ENCODE peak calls at places on chromosomes 2 and 18, in five cellular contexts. V is endodermal cell, S is fibroblast of lung, G is colonic mucosa, D is OCI-LY7. C is an unnamed sample.

GRCh38 chr2:43486604-43487003 is 109.2 kb downstream of the THADA start:
- DNase-seq in D (no peak), G (no peak), V (no peak), S (peak; percentile 73), C (no peak)

GRCh38 chr2:88099798-88100488 is 27.9 kb downstream of the FABP1 start:
- DNase-seq in G (no peak), S (peak; percentile 39), V (peak; percentile 97), D (no peak), C (no peak)

GRCh38 chr2:100309973-100310719 is 12.2 kb downstream of the LONRF2 start:
- DNase-seq in V (no peak), D (no peak), G (no peak), S (no peak), C (no peak)

GRCh38 chr2:219163156-219163555 is 2.5 kb upstream of the NHEJ1 start:
- DNase-seq in G (no peak), D (no peak), S (no peak), V (no peak), C (no peak)

GRCh38 chr18:52130621-52131020 is 209.4 kb upstream of the DCC start:
- DNase-seq in G (no peak), V (no peak), D (no peak), S (no peak), C (no peak)

GRCh38 chr2:55771612-55772011 is 78.0 kb upstream of the PNPT1 start:
- DNase-seq in D (no peak), G (no peak), S (peak; percentile 75), V (no peak), C (no peak)

GRCh38 chr2:15554525-15555218 is 6.5 kb downstream of the NBAS start:
- DNase-seq in S (peak; percentile 83), G (no peak), D (no peak), V (no peak), C (no peak)

GRCh38 chr2:191202881-191203397 is 42.3 kb upstream of the MYO1B start:
- DNase-seq in V (no peak), S (peak; percentile 40), G (no peak), D (no peak), C (peak; percentile 49)

GRCh38 chr2:132449868-132450267 is 33.3 kb downstream of the GPR39 start:
- DNase-seq in V (no peak), D (no peak), G (no peak), S (no peak), C (no peak)

GRCh38 chr2:6915399-6915798 is 1.8 kb upstream of the RNF144A start:
- DNase-seq in D (no peak), S (no peak), G (no peak), V (no peak), C (no peak)

DNA sequence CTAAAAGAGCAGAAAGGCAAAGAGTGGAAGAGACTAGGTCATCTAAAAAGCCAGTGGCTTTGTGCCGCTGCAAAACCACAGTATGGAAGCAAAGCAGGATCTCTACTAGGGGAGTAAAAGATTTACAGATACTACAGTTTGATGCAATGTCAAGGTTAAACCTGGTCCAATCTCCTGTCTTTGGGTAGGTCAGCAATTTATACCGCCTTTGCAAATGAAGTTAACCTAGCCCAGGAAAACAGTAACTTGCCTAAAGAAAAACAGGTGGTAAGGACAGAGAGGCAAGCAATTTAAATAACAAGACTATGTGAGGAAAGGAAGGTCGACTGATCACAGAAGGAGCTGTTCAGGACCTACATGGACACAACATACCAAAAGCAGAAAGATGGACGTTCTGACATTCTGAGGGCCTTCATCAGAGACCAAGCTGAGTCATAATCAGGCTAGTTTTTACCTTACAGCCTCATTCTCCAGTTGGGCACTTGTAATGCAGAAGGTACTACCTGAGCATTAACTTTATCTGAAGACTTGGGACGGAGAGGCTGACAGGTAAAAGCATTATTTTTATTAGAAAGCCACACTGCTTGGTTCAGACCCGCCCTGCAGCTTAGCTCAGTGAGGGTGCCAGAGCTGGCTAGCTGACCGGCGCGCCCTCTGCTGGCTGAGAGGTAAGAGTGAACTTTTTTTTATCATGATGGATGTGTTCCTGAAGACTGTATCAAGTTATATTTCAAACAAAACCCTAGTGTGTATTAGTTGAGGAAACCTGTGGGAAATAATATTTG is 15.9 kb downstream of the CDKL4 start:
- DNase-seq in D (peak; percentile 69), G (peak; percentile 73), S (peak; percentile 76), V (peak; percentile 92), C (no peak)
- H3K4me3 ChIP-seq in D (peak overlapping the region; percentile 33), G (no peak overlapping the region), S (peak overlapping the region; percentile 45), V (peak overlapping the region; percentile 11), C (no peak overlapping the region)

GRCh38 chr2:54103454-54104314 is 11.7 kb upstream of the ACYP2 start:
- DNase-seq in G (peak; percentile 56), S (peak; percentile 62), D (peak; percentile 93), V (peak; percentile 84), C (no peak)
- TF ChIP-seq CTCF in G (no peak), S (no peak), D (peak; percentile 58), V (peak; percentile 43), C (no peak)

DNA sequence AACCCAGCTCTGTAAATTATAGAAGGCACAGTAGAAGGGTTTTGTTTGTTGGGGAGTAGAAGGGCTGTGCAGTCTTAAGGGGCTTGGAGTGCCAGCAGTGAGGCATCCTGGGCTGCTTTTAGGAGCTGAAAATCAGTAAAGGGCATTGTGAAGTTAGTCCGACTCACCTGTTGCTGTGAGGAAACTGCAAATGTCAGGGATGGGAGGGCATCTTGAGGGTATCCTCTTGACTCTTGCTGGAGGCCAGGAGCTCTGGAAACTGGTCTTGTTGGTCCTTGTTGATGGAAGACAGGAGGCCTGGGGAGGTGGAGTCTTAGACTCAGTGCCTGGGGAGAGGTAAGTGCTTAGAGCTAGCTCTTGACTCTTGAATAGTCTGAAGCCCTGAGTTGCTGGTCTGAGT is 14.1 kb downstream of the CEP192 start:
- DNase-seq in D (no peak), S (no peak), V (no peak), G (no peak), C (no peak)
- H3K36me3 ChIP-seq in D (peaks cover 98% of the 10 kb centered on the region), S (no peaks in the 10 kb centered on the region), V (peaks cover 88% of the 10 kb centered on the region), G (peaks cover 7% of the 10 kb centered on the region), C (peaks cover 3% of the 10 kb centered on the region)

GRCh38 chr2:240620149-240620731 is 5.0 kb upstream of the GPR35 start:
- DNase-seq in S (no peak), G (no peak), V (peak; percentile 19), D (no peak), C (no peak)
- H3K4me3 ChIP-seq in S (no peak overlapping the region), G (no peak overlapping the region), V (no peak overlapping the region), D (no peak overlapping the region), C (no peak overlapping the region)

GRCh38 chr2:200199576-200200263 is 106.8 kb upstream of the SPATS2L start:
- DNase-seq in S (no peak), D (peak; percentile 2), V (peak; percentile 84), G (no peak), C (no peak)
- TF ChIP-seq CTCF in S (no peak), D (peak; percentile 60), V (peak; percentile 72), G (no peak), C (no peak)

GRCh38 chr2:27964067-27964466 is 73.5 kb downstream of the BABAM2 start:
- DNase-seq in V (no peak), D (no peak), S (no peak), G (no peak), C (no peak)
- H3K36me3 ChIP-seq in V (no peaks in the 10 kb centered on the region), D (no peaks in the 10 kb centered on the region), S (no peaks in the 10 kb centered on the region), G (no peaks in the 10 kb centered on the region), C (no peaks in the 10 kb centered on the region)

GRCh38 chr2:226837334-226837733 is 1.5 kb downstream of the RHBDD1 start:
- DNase-seq in D (no peak), V (no peak), S (no peak), G (no peak), C (no peak)
- H3K4me3 ChIP-seq in D (peak overlapping the region; percentile 73), V (peak overlapping the region; percentile 90), S (peak overlapping the region; percentile 89), G (no peak overlapping the region), C (no peak overlapping the region)

GRCh38 chr2:230075988-230076631 is 7.4 kb upstream of the SLC16A14 start:
- DNase-seq in V (no peak), D (no peak), S (no peak), G (no peak), C (no peak)

GRCh38 chr2:230076819-230077218 is 8.1 kb upstream of the SLC16A14 start:
- DNase-seq in G (no peak), S (no peak), D (no peak), V (no peak), C (no peak)

GRCh38 chr2:230077851-230078547 is 9.3 kb upstream of the SLC16A14 start:
- DNase-seq in V (peak; percentile 72), D (no peak), S (no peak), G (no peak), C (no peak)
- TF ChIP-seq CTCF in V (no peak), D (no peak), S (no peak), G (no peak), C (no peak)

GRCh38 chr2:144502356-144502755 is 17.6 kb downstream of the ZEB2 start:
- DNase-seq in G (no peak), D (no peak), S (no peak), V (no peak), C (no peak)

GRCh38 chr2:144505245-144505801 is 14.6 kb downstream of the ZEB2 start:
- DNase-seq in D (no peak), V (peak; percentile 63), S (peak; percentile 69), G (no peak), C (no peak)

GRCh38 chr2:144503221-144503620 is 16.7 kb downstream of the ZEB2 start:
- DNase-seq in G (no peak), V (no peak), D (no peak), S (no peak), C (no peak)

GRCh38 chr2:144501118-144501517 is 18.8 kb downstream of the ZEB2 start:
- DNase-seq in V (no peak), G (no peak), S (peak; percentile 64), D (no peak), C (no peak)

GRCh38 chr2:144504191-144504590 is 15.7 kb downstream of the ZEB2 start:
- DNase-seq in S (no peak), G (no peak), V (peak; percentile 71), D (no peak), C (no peak)
- H3K36me3 ChIP-seq in S (no peaks in the 10 kb centered on the region), G (no peaks in the 10 kb centered on the region), V (no peaks in the 10 kb centered on the region), D (no peaks in the 10 kb centered on the region), C (no peaks in the 10 kb centered on the region)